ENCODE peak calls at places on chromosome 18, in five cellular contexts. S, R, Y, U and M are unnamed samples.

GRCh38 chr18:45522371-45522770 is 92.9 kb upstream of the SLC14A2 start:
- DNase-seq in U (peak; percentile 33), S (no peak), Y (peak; percentile 54), R (no peak), M (no peak)

GRCh38 chr18:29147944-29148343 is 971.0 kb upstream of the CDH2 start:
- DNase-seq in R (peak; percentile 7), U (peak; percentile 57), S (no peak), Y (peak; percentile 80), M (no peak)

GRCh38 chr18:5285326-5285725 is 10.2 kb downstream of the ZBTB14 start:
- DNase-seq in U (no peak), R (peak; percentile 77), S (no peak), Y (no peak), M (no peak)

GRCh38 chr18:69948919-69949537 is 1.4 kb upstream of the CD226 start:
- DNase-seq in Y (no peak), R (no peak), S (no peak), U (no peak), M (no peak)

GRCh38 chr18:74197705-74198341 is 49.5 kb downstream of the TIMM21 start:
- DNase-seq in U (no peak), S (no peak), Y (no peak), R (no peak), M (no peak)

GRCh38 chr18:57748770-57749603 is 54.1 kb downstream of the ATP8B1 start:
- DNase-seq in Y (peak; percentile 74), R (no peak), U (peak; percentile 44), S (no peak), M (peak; percentile 54)

GRCh38 chr18:40995529-40995928 is 959.5 kb upstream of the PIK3C3 start:
- DNase-seq in R (no peak), Y (no peak), S (no peak), U (no peak), M (no peak)

GRCh38 chr18:35122586-35123224 is 81.5 kb downstream of the MAPRE2 start:
- DNase-seq in S (peak; percentile 15), Y (peak; percentile 12), R (peak; percentile 40), U (peak; percentile 37), M (no peak)

GRCh38 chr18:31034541-31034940 is 8.0 kb downstream of the DSC3 start:
- DNase-seq in U (no peak), Y (no peak), R (no peak), S (no peak), M (no peak)

GRCh38 chr18:22946841-22947240 is 13.7 kb downstream of the RBBP8 start:
- DNase-seq in R (no peak), S (no peak), Y (peak; percentile 34), U (no peak), M (no peak)

GRCh38 chr18:23114911-23115310 is 20.4 kb upstream of the CABLES1 start:
- DNase-seq in U (peak; percentile 70), S (no peak), R (no peak), Y (peak; percentile 44), M (no peak)

GRCh38 chr18:74742573-74742972 is 144.9 kb downstream of the ZNF407 start:
- DNase-seq in R (no peak), Y (no peak), S (no peak), U (no peak), M (no peak)

GRCh38 chr18:9133225-9133624 is 3.4 kb upstream of the ANKRD12 start:
- DNase-seq in S (no peak), U (no peak), Y (no peak), R (no peak), M (no peak)

GRCh38 chr18:27983780-27984179 is 193.2 kb downstream of the CDH2 start:
- DNase-seq in R (no peak), Y (no peak), S (no peak), U (no peak), M (no peak)

GRCh38 chr18:27447530-27447929 is 262.4 kb upstream of the CHST9 start:
- DNase-seq in S (no peak), U (no peak), Y (no peak), R (peak; percentile 14), M (no peak)

GRCh38 chr18:36127866-36128845 is 984 bp downstream of the SLC39A6 start:
- DNase-seq in Y (peak; percentile 38), U (peak; percentile 12), S (no peak), R (no peak), M (peak; percentile 34)

GRCh38 chr18:76903386-76903785 is 81.0 kb downstream of the ZNF236 start:
- DNase-seq in S (no peak), U (no peak), R (no peak), Y (no peak), M (no peak)

GRCh38 chr18:63161728-63162195 is 157.8 kb downstream of the BCL2 start:
- DNase-seq in U (peak; percentile 97), R (no peak), S (no peak), Y (peak; percentile 96), M (peak; percentile 59)

GRCh38 chr18:61954347-61954746 is 61.5 kb upstream of the RNF152 start:
- DNase-seq in Y (no peak), R (no peak), S (no peak), U (no peak), M (no peak)

GRCh38 chr18:54392621-54393023 is 34.9 kb downstream of the C18orf54 start:
- DNase-seq in R (peak; percentile 16), Y (peak; percentile 68), U (peak; percentile 28), S (no peak), M (no peak)

GRCh38 chr18:26301681-26302080 is 75.4 kb downstream of the TAF4B start:
- DNase-seq in R (no peak), S (no peak), U (peak; percentile 39), Y (peak; percentile 76), M (no peak)

GRCh38 chr18:9319333-9319732 is 15.2 kb upstream of the TWSG1 start:
- DNase-seq in Y (no peak), U (no peak), R (no peak), S (no peak), M (no peak)

GRCh38 chr18:38284992-38285391 is 719.4 kb upstream of the CELF4 start:
- DNase-seq in Y (no peak), S (no peak), R (peak; percentile 12), U (no peak), M (no peak)

GRCh38 chr18:59041819-59042476 is 97.7 kb upstream of the SEC11C start:
- DNase-seq in Y (no peak), S (peak; percentile 12), R (no peak), U (no peak), M (peak; percentile 68)

GRCh38 chr18:58241877-58242276 is 197.9 kb downstream of the NEDD4L start:
- DNase-seq in U (peak; percentile 96), S (no peak), R (peak; percentile 38), Y (peak; percentile 89), M (no peak)